ENCODE peak calls at places on chromosomes 6 and 20, in six cellular contexts. One of them, this sample, is unnamed.

GRCh38 chr6:166456360-166457156 is 73.8 kb upstream of the MPC1 start:
- DNase-seq in H1: no peak
- DNase-seq in HCT116: no peak
- DNase-seq in transverse colon: peak
- DNase-seq in sigmoid colon: no peak
- DNase-seq in breast epithelium: no peak
- DNase-seq in this sample: no peak

GRCh38 chr20:14925286-14925685 is 587.9 kb upstream of the FLRT3 start:
- DNase-seq in breast epithelium: no peak
- DNase-seq in sigmoid colon: no peak
- DNase-seq in transverse colon: no peak
- DNase-seq in HCT116: no peak
- DNase-seq in H1: no peak
- DNase-seq in this sample: no peak

GRCh38 chr6:170455335-170455979 is 97.7 kb downstream of the PSMB1 start:
- DNase-seq in H1: no peak
- DNase-seq in transverse colon: no peak
- DNase-seq in breast epithelium: no peak
- DNase-seq in sigmoid colon: no peak
- DNase-seq in HCT116: no peak
- DNase-seq in this sample: no peak

GRCh38 chr6:157143171-157143884 is 180.0 kb downstream of the TMEM242 start:
- DNase-seq in sigmoid colon: no peak
- DNase-seq in transverse colon: no peak
- DNase-seq in HCT116: no peak
- DNase-seq in breast epithelium: no peak
- DNase-seq in H1: no peak
- DNase-seq in this sample: no peak

GRCh38 chr20:62117658-62118057 is 4.6 kb upstream of the LSM14B start:
- DNase-seq in breast epithelium: no peak
- DNase-seq in H1: no peak
- DNase-seq in transverse colon: peak
- DNase-seq in HCT116: no peak
- DNase-seq in sigmoid colon: no peak
- DNase-seq in this sample: no peak

GRCh38 chr20:33444797-33445560 is 1.4 kb upstream of the SNTA1 start:
- DNase-seq in breast epithelium: no peak
- DNase-seq in HCT116: no peak
- DNase-seq in H1: no peak
- DNase-seq in transverse colon: peak
- DNase-seq in sigmoid colon: no peak
- DNase-seq in this sample: no peak

GRCh38 chr20:47133809-47134456 is 222.6 kb downstream of the ZMYND8 start:
- DNase-seq in H1: no peak
- DNase-seq in transverse colon: no peak
- DNase-seq in HCT116: no peak
- DNase-seq in sigmoid colon: peak
- DNase-seq in breast epithelium: no peak
- DNase-seq in this sample: no peak

GRCh38 chr6:20918868-20919267 is 384.6 kb downstream of the CDKAL1 start:
- DNase-seq in sigmoid colon: no peak
- DNase-seq in transverse colon: no peak
- DNase-seq in breast epithelium: no peak
- DNase-seq in H1: no peak
- DNase-seq in HCT116: no peak
- DNase-seq in this sample: no peak

GRCh38 chr6:28953039-28953872 is 29.5 kb upstream of the TRIM27 start:
- DNase-seq in sigmoid colon: no peak
- DNase-seq in H1: peak
- DNase-seq in breast epithelium: no peak
- DNase-seq in transverse colon: peak
- DNase-seq in HCT116: peak
- DNase-seq in this sample: no peak

GRCh38 chr6:137777299-137778075 is 89.6 kb upstream of the TNFAIP3 start:
- DNase-seq in HCT116: no peak
- DNase-seq in breast epithelium: no peak
- DNase-seq in transverse colon: no peak
- DNase-seq in sigmoid colon: no peak
- DNase-seq in H1: no peak
- DNase-seq in this sample: no peak

GRCh38 chr6:87436435-87436834 is 28.7 kb downstream of the CFAP206 start:
- DNase-seq in breast epithelium: no peak
- DNase-seq in HCT116: peak
- DNase-seq in transverse colon: peak
- DNase-seq in sigmoid colon: no peak
- DNase-seq in H1: peak
- DNase-seq in this sample: no peak

GRCh38 chr6:41159415-41160082 is 3.4 kb downstream of the TREM2 start:
- DNase-seq in sigmoid colon: no peak
- DNase-seq in HCT116: no peak
- DNase-seq in H1: peak
- DNase-seq in breast epithelium: no peak
- DNase-seq in transverse colon: no peak
- DNase-seq in this sample: no peak

GRCh38 chr20:4666001-4666470 is 55.7 kb upstream of the PRND start:
- DNase-seq in H1: no peak
- DNase-seq in breast epithelium: no peak
- DNase-seq in HCT116: no peak
- DNase-seq in transverse colon: peak
- DNase-seq in sigmoid colon: no peak
- DNase-seq in this sample: no peak

GRCh38 chr6:11609324-11610071 is 71.9 kb downstream of the TMEM170B start:
- DNase-seq in transverse colon: no peak
- DNase-seq in HCT116: no peak
- DNase-seq in sigmoid colon: no peak
- DNase-seq in H1: no peak
- DNase-seq in breast epithelium: no peak
- DNase-seq in this sample: no peak

GRCh38 chr20:32965581-32966373 is 38.5 kb downstream of the SUN5 start:
- DNase-seq in sigmoid colon: peak
- DNase-seq in H1: peak
- DNase-seq in HCT116: no peak
- DNase-seq in transverse colon: no peak
- DNase-seq in breast epithelium: peak
- DNase-seq in this sample: peak

GRCh38 chr6:74925683-74926082 is 280.2 kb downstream of the COL12A1 start:
- DNase-seq in sigmoid colon: no peak
- DNase-seq in HCT116: no peak
- DNase-seq in H1: no peak
- DNase-seq in transverse colon: no peak
- DNase-seq in breast epithelium: no peak
- DNase-seq in this sample: no peak

GRCh38 chr6:42197574-42198362 is 3.0 kb upstream of the GUCA1B start:
- DNase-seq in H1: no peak
- DNase-seq in breast epithelium: no peak
- DNase-seq in sigmoid colon: no peak
- DNase-seq in transverse colon: no peak
- DNase-seq in HCT116: no peak
- DNase-seq in this sample: no peak

GRCh38 chr6:38279945-38280588 is 359.7 kb downstream of the BTBD9 start:
- DNase-seq in H1: no peak
- DNase-seq in HCT116: no peak
- DNase-seq in sigmoid colon: no peak
- DNase-seq in breast epithelium: no peak
- DNase-seq in transverse colon: no peak
- DNase-seq in this sample: no peak

GRCh38 chr6:170278743-170279094 is 12.2 kb downstream of the DLL1 start:
- DNase-seq in H1: no peak
- DNase-seq in transverse colon: no peak
- DNase-seq in HCT116: no peak
- DNase-seq in breast epithelium: no peak
- DNase-seq in sigmoid colon: peak
- DNase-seq in this sample: no peak

GRCh38 chr6:108293527-108294296 is 1.1 kb upstream of the AFG1L start:
- DNase-seq in HCT116: no peak
- DNase-seq in H1: peak
- DNase-seq in sigmoid colon: no peak
- DNase-seq in breast epithelium: no peak
- DNase-seq in transverse colon: no peak
- DNase-seq in this sample: no peak

GRCh38 chr6:1641391-1641790 is 31.7 kb downstream of the FOXC1 start:
- DNase-seq in H1: no peak
- DNase-seq in sigmoid colon: no peak
- DNase-seq in transverse colon: no peak
- DNase-seq in breast epithelium: peak
- DNase-seq in HCT116: peak
- DNase-seq in this sample: peak
- TF ChIP-seq POLR2AphosphoS5 in H1: no peak
- TF ChIP-seq POLR2AphosphoS5 in sigmoid colon: no peak
- TF ChIP-seq POLR2AphosphoS5 in transverse colon: no peak
- TF ChIP-seq POLR2AphosphoS5 in breast epithelium: no peak
- TF ChIP-seq POLR2AphosphoS5 in HCT116: peak
- TF ChIP-seq POLR2AphosphoS5 in this sample: no peak

GRCh38 chr6:5995705-5996686 is 10.7 kb downstream of the NRN1 start:
- DNase-seq in sigmoid colon: peak
- DNase-seq in breast epithelium: peak
- DNase-seq in HCT116: no peak
- DNase-seq in H1: peak
- DNase-seq in transverse colon: peak
- DNase-seq in this sample: no peak

GRCh38 chr6:5997420-5998093 is 9.2 kb downstream of the NRN1 start:
- DNase-seq in transverse colon: no peak
- DNase-seq in H1: no peak
- DNase-seq in HCT116: no peak
- DNase-seq in breast epithelium: no peak
- DNase-seq in sigmoid colon: no peak
- DNase-seq in this sample: no peak

GRCh38 chr6:5998236-5998635 is 8.5 kb downstream of the NRN1 start:
- DNase-seq in sigmoid colon: no peak
- DNase-seq in transverse colon: no peak
- DNase-seq in HCT116: no peak
- DNase-seq in H1: no peak
- DNase-seq in breast epithelium: no peak
- DNase-seq in this sample: no peak

GRCh38 chr6:5994999-5995698 is 11.6 kb downstream of the NRN1 start:
- DNase-seq in transverse colon: no peak
- DNase-seq in sigmoid colon: no peak
- DNase-seq in HCT116: no peak
- DNase-seq in breast epithelium: no peak
- DNase-seq in H1: peak
- DNase-seq in this sample: no peak

GRCh38 chr6:5996701-5997419 is 9.9 kb downstream of the NRN1 start:
- DNase-seq in H1: peak
- DNase-seq in HCT116: no peak
- DNase-seq in sigmoid colon: no peak
- DNase-seq in transverse colon: no peak
- DNase-seq in breast epithelium: no peak
- DNase-seq in this sample: peak
- H3K27ac ChIP-seq in H1: no peak
- H3K27ac ChIP-seq in HCT116: no peak
- H3K27ac ChIP-seq in sigmoid colon: peak
- H3K27ac ChIP-seq in transverse colon: peak
- H3K27ac ChIP-seq in breast epithelium: peak
- H3K27ac ChIP-seq in this sample: peak

GRCh38 chr6:10554826-10555225 is 33.7 kb downstream of the GCNT2 start:
- DNase-seq in breast epithelium: no peak
- DNase-seq in H1: no peak
- DNase-seq in HCT116: no peak
- DNase-seq in sigmoid colon: no peak
- DNase-seq in transverse colon: no peak
- DNase-seq in this sample: no peak
- TF ChIP-seq POLR2AphosphoS5 in breast epithelium: no peak
- TF ChIP-seq POLR2AphosphoS5 in H1: no peak
- TF ChIP-seq POLR2AphosphoS5 in HCT116: no peak
- TF ChIP-seq POLR2AphosphoS5 in sigmoid colon: no peak
- TF ChIP-seq POLR2AphosphoS5 in transverse colon: no peak
- TF ChIP-seq POLR2AphosphoS5 in this sample: no peak

GRCh38 chr6:126054802-126055201 is 68.5 kb downstream of the TRMT11 start:
- DNase-seq in HCT116: no peak
- DNase-seq in H1: no peak
- DNase-seq in breast epithelium: no peak
- DNase-seq in sigmoid colon: no peak
- DNase-seq in transverse colon: no peak
- DNase-seq in this sample: no peak
- H3K27ac ChIP-seq in HCT116: no peak
- H3K27ac ChIP-seq in H1: no peak
- H3K27ac ChIP-seq in breast epithelium: no peak
- H3K27ac ChIP-seq in sigmoid colon: peak
- H3K27ac ChIP-seq in transverse colon: no peak
- H3K27ac ChIP-seq in this sample: peak

DNA sequence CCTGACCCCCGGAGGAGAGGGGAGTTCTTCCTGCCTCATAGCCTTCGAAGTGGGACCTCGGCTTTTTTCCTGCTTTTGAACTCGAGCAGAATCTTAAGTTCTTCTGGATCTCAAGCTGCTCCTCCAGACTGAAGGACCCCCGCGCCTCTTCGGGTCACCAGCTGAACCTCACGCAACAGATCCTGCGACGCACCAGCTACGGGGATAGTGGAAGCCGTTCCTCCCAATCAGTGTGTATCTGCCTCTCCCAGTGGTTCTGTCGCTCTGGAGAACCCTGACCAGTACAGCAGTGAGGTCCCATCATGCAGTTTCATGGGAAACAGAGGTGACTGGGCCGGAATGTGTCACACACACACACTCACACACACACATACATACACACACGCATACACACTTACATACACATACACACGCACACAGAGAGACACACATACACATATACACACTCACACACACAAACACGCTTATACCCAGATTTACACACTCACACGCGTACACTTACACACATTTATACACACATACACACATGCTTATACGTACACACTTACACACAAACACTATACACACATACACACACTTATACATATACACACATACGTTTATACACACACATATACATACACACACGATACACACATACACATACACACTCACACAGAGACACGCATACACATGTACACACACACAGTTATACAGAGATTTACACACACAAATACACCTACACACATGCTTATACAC is 170.0 kb downstream of the TTLL2 start:
- DNase-seq in transverse colon: no peak
- DNase-seq in breast epithelium: no peak
- DNase-seq in sigmoid colon: no peak
- DNase-seq in HCT116: no peak
- DNase-seq in H1: no peak
- DNase-seq in this sample: no peak
- TF ChIP-seq POLR2AphosphoS5 in transverse colon: no peak
- TF ChIP-seq POLR2AphosphoS5 in breast epithelium: no peak
- TF ChIP-seq POLR2AphosphoS5 in sigmoid colon: no peak
- TF ChIP-seq POLR2AphosphoS5 in HCT116: no peak
- TF ChIP-seq POLR2AphosphoS5 in H1: no peak
- TF ChIP-seq POLR2AphosphoS5 in this sample: no peak

This sample was measured in suprapubic skin.